ENCODE peak calls at places on chromosomes 7 and 10, in eight cellular contexts. P, G, U, O, R, F, Q and L are unnamed samples. For H3K9me3, the result is how much of the 10 kb centered on the place peaks cover.

GRCh38 chr7:86469680-86470295 is 173.9 kb upstream of the GRM3 start:
- DNase-seq in F (peak), R (peak), G (peak), U (peak), Q (peak), O (no peak), P (no peak), L (no peak)

GRCh38 chr7:2774935-2775334 is 69.2 kb downstream of the GNA12 start:
- DNase-seq in F (no peak), G (no peak), O (no peak), P (no peak), U (no peak), R (no peak), Q (no peak), L (no peak)

GRCh38 chr10:68517188-68517587 is 10.1 kb downstream of the SLC25A16 start:
- DNase-seq in F (no peak), U (no peak), R (no peak), P (no peak), G (no peak), Q (no peak), O (no peak), L (no peak)

GRCh38 chr7:130896898-130897514 is 163.0 kb upstream of the KLF14 start:
- DNase-seq in P (peak), U (no peak), Q (peak), O (peak), F (peak), R (peak), G (peak), L (peak)

GRCh38 chr7:2856388-2857169 is 12.5 kb upstream of the GNA12 start:
- DNase-seq in R (peak), F (no peak), G (no peak), U (no peak), O (no peak), Q (no peak), P (no peak), L (no peak)

GRCh38 chr7:110669410-110669809 is 421.5 kb upstream of the LRRN3 start:
- DNase-seq in F (no peak), Q (no peak), G (no peak), U (no peak), R (no peak), O (no peak), P (no peak), L (no peak)

GRCh38 chr7:41886906-41887311 is 184.0 kb upstream of the INHBA start:
- DNase-seq in R (no peak), U (peak), P (no peak), O (no peak), Q (no peak), G (peak), F (no peak), L (no peak)

GRCh38 chr10:75532253-75532924 is 101.0 kb downstream of the LRMDA start:
- DNase-seq in F (no peak), R (no peak), P (no peak), G (no peak), O (no peak), U (no peak), Q (no peak), L (no peak)

GRCh38 chr7:22666732-22667131 is 60.3 kb upstream of the IL6 start:
- DNase-seq in U (no peak), F (no peak), O (no peak), G (peak), P (no peak), R (no peak), Q (no peak), L (no peak)

GRCh38 chr7:16711730-16712129 is 41.8 kb upstream of the TSPAN13 start:
- DNase-seq in G (no peak), Q (no peak), F (no peak), U (no peak), P (no peak), R (no peak), O (no peak), L (no peak)

GRCh38 chr7:39838326-39838725 is 111.7 kb upstream of the CDK13 start:
- DNase-seq in U (no peak), F (no peak), R (no peak), P (no peak), O (no peak), G (no peak), Q (no peak), L (no peak)

GRCh38 chr10:102186128-102186527 is 33.9 kb downstream of the NOLC1 start:
- DNase-seq in R (no peak), Q (no peak), O (no peak), P (no peak), G (peak), F (no peak), U (no peak), L (no peak)

GRCh38 chr7:134907639-134908038 is 78.7 kb upstream of the AGBL3 start:
- DNase-seq in Q (no peak), G (no peak), U (no peak), R (no peak), F (no peak), O (no peak), P (no peak), L (no peak)

GRCh38 chr7:43763183-43763582 is 4.7 kb downstream of the BLVRA start:
- DNase-seq in G (no peak), R (peak), U (no peak), P (no peak), F (peak), Q (no peak), O (no peak), L (no peak)

GRCh38 chr10:108911814-108912541 is 1011.3 kb downstream of the XPNPEP1 start:
- DNase-seq in F (peak), O (peak), P (peak), Q (no peak), R (no peak), U (no peak), G (peak), L (peak)

GRCh38 chr7:4612939-4613841 is 68.9 kb upstream of the FOXK1 start:
- DNase-seq in G (peak), F (peak), P (no peak), U (peak), R (no peak), Q (peak), O (no peak), L (no peak)

GRCh38 chr7:91892099-91892788 is 11.7 kb upstream of the MTERF1 start:
- DNase-seq in R (no peak), P (no peak), G (no peak), F (peak), O (no peak), U (no peak), Q (no peak), L (no peak)

GRCh38 chr10:26869528-26869927 is 8.8 kb upstream of the ABI1 start:
- DNase-seq in U (no peak), R (no peak), F (no peak), O (no peak), P (no peak), G (no peak), Q (no peak), L (no peak)

GRCh38 chr7:152579070-152579469 is 96.9 kb downstream of the XRCC2 start:
- DNase-seq in Q (no peak), P (peak), U (no peak), G (no peak), R (no peak), O (no peak), F (no peak), L (no peak)

GRCh38 chr7:12769464-12769863 is 82.0 kb downstream of the ARL4A start:
- DNase-seq in G (no peak), P (no peak), R (no peak), F (no peak), O (no peak), U (no peak), Q (no peak), L (no peak)

GRCh38 chr10:103542764-103543616 is 49.5 kb downstream of the NEURL1 start:
- DNase-seq in P (no peak), Q (peak), R (peak), F (peak), G (peak), U (no peak), O (no peak), L (peak)

GRCh38 chr7:37445064-37445723 is 3.5 kb downstream of the ELMO1 start:
- DNase-seq in P (no peak), O (no peak), U (no peak), Q (peak), F (no peak), R (no peak), G (no peak), L (no peak)

GRCh38 chr10:8059191-8059936 is 4.9 kb downstream of the GATA3 start:
- DNase-seq in U (no peak), F (peak), Q (peak), R (no peak), G (no peak), O (no peak), P (no peak), L (no peak)

GRCh38 chr7:30406664-30407425 is 71.7 kb downstream of the NOD1 start:
- DNase-seq in Q (no peak), P (no peak), G (no peak), F (no peak), O (no peak), U (no peak), R (peak), L (no peak)

GRCh38 chr10:70169661-70170364 is 501 bp downstream of the SAR1A start:
- DNase-seq in Q (no peak), O (no peak), U (no peak), R (no peak), G (peak), F (peak), P (peak), L (no peak)

GRCh38 chr7:117458977-117459583 is 20.7 kb upstream of the CFTR start:
- DNase-seq in P (no peak), U (no peak), F (peak), Q (no peak), G (peak), R (peak), O (no peak), L (no peak)

GRCh38 chr7:2084781-2085505 is 147.8 kb downstream of the MAD1L1 start:
- DNase-seq in F (no peak), G (no peak), P (no peak), Q (peak), R (no peak), O (peak), U (no peak), L (no peak)

GRCh38 chr10:9825491-9826018 is 1192.1 kb upstream of the CELF2 start:
- DNase-seq in G (no peak), Q (no peak), R (peak), F (no peak), O (no peak), U (no peak), P (no peak), L (no peak)

GRCh38 chr10:69321037-69321715 is 42.9 kb downstream of the HK1 start:
- DNase-seq in F (no peak), P (no peak), Q (no peak), G (no peak), O (no peak), R (no peak), U (no peak), L (no peak)

GRCh38 chr7:6375346-6376101 is 72.2 kb downstream of the DAGLB start:
- DNase-seq in R (no peak), F (peak), P (no peak), G (peak), U (no peak), Q (peak), O (no peak), L (peak)

GRCh38 chr10:2908851-2909630 is 158.3 kb upstream of the PFKP start:
- DNase-seq in Q (peak), F (no peak), U (no peak), O (no peak), R (no peak), G (no peak), P (no peak), L (no peak)

GRCh38 chr10:63788152-63788821 is 267.1 kb downstream of the REEP3 start:
- DNase-seq in F (no peak), R (no peak), U (no peak), P (no peak), Q (no peak), G (no peak), O (no peak), L (no peak)

GRCh38 chr7:113100091-113100723 is 13.6 kb upstream of the GPR85 start:
- DNase-seq in R (peak), O (no peak), P (peak), U (no peak), G (peak), Q (no peak), F (no peak), L (no peak)

GRCh38 chr7:151999337-152000090 is 26.0 kb upstream of the GALNT11 start:
- DNase-seq in F (no peak), G (no peak), P (no peak), R (no peak), Q (no peak), U (no peak), O (no peak), L (no peak)

GRCh38 chr10:132438091-132439024 is 41.4 kb downstream of the PWWP2B start:
- DNase-seq in U (no peak), G (no peak), F (no peak), O (peak), Q (no peak), P (no peak), R (no peak), L (no peak)

GRCh38 chr7:128217972-128218652 is 23.0 kb upstream of the LEP start:
- DNase-seq in O (no peak), U (no peak), G (peak), R (no peak), F (no peak), P (no peak), Q (no peak), L (no peak)

GRCh38 chr10:103548581-103549348 is 55.3 kb downstream of the NEURL1 start:
- DNase-seq in F (no peak), P (peak), O (no peak), R (no peak), Q (no peak), U (no peak), G (no peak), L (peak)

GRCh38 chr10:114686013-114686412 is 27.9 kb upstream of the ABLIM1 start:
- DNase-seq in F (no peak), Q (no peak), G (no peak), U (no peak), R (no peak), O (no peak), P (no peak), L (no peak)
- H3K4me3 ChIP-seq in F (no peak), Q (no peak), G (no peak), U (no peak), R (no peak), O (no peak), P (no peak), L (no peak)

GRCh38 chr7:157898802-157899201 is 562.0 kb downstream of the DNAJB6 start:
- DNase-seq in O (no peak), P (no peak), R (no peak), Q (no peak), F (no peak), G (no peak), U (no peak), L (no peak)
- H3K9me3 ChIP-seq in O (under half), P (under half), R (under half), Q (under half), F (under half), G (under half), U (under half), L (under half)

DNA sequence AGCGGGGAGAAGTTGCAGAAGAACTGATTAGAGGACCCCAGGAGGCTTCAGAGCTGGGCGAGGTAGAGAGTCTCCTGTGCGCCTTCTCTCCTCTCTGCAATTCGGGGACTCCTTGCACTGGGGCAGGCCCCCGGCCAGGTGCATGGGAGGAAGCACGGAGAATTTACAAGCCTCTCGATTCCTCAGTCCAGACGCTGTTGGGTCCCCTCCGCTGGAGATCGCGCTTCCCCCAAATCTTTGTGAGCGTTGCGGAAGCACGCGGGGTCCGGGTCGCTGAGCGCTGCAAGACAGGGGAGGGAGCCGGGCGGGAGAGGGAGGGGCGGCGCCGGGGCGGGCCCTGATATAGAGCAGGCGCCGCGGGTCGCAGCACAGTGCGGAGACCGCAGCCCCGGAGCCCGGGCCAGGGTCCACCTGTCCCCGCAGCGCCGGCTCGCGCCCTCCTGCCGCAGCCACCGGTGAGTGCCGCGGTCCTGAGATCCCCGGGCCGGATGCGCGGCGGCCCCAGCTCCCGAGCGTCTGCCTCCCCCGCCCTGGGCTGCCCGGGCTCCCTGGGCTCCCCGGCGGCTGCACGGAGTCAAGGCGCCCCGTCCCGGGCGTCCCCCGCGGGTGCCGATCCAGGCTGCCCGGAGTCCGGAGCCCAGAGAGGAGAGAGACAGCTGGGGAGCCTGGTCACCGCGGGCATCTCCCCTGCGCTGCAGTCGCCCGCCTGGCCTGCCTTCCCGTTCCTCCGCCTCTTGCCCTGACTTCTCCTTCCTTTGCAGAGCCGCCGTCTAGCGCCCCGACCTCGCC is at the start of gene PLAU:
- DNase-seq in Q (peak), P (peak), G (peak), U (no peak), R (peak), F (peak), O (peak), L (peak)
- H3K4me3 ChIP-seq in Q (peak), P (peak), G (peak), U (peak), R (peak), F (peak), O (peak), L (peak)

DNA sequence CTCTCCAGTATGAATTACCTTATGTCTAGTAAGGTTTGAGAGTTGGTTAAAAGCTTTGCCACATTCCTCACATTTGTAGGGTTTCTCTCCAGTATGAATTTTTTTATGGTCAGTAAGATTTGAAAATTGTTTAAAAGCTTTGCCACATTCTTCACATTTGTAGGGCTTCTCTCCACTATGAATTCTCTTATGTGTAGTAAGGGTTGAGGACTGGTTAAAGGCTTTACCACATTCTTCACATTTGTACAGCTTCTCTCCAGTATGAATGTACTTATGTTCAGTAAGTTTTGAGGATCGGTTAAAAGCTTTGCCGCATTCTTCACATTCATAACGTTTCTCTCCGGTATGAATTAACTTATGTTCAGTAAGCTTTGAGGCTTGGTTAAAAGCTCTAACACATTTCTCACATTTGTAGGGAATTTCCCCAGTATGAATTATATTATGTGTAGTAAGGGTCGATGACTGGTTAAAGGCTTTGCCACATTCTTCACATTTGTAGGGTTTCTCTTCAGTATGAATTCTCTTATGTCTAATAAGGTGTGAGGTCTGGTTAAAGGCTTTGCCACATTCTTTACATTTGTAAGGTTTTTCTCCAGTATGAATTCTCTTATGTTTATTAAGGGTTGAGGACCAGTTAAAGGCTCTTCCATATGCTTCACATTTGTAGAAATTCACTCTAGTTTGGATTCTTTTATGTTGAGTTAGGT is 12.2 kb downstream of the ZNF117 start:
- DNase-seq in P (no peak), R (no peak), F (no peak), U (no peak), O (no peak), Q (no peak), G (no peak), L (no peak)
- H3K9me3 ChIP-seq in P (under half), R (under half), F (half or more), U (half or more), O (half or more), Q (under half), G (half or more), L (under half)

GRCh38 chr10:91908358-91909177 is 718 bp downstream of the FGFBP3 start:
- DNase-seq in P (peak), O (peak), R (peak), U (peak), Q (peak), F (peak), G (peak), L (peak)
- H3K4me3 ChIP-seq in P (peak), O (peak), R (peak), U (peak), Q (peak), F (peak), G (peak), L (peak)

GRCh38 chr7:99199226-99199625 is 8.7 kb downstream of the KPNA7 start:
- DNase-seq in P (no peak), F (no peak), U (no peak), O (no peak), G (no peak), R (no peak), Q (no peak), L (no peak)
- H3K9me3 ChIP-seq in P (under half), F (under half), U (under half), O (under half), G (under half), R (under half), Q (under half), L (under half)

DNA sequence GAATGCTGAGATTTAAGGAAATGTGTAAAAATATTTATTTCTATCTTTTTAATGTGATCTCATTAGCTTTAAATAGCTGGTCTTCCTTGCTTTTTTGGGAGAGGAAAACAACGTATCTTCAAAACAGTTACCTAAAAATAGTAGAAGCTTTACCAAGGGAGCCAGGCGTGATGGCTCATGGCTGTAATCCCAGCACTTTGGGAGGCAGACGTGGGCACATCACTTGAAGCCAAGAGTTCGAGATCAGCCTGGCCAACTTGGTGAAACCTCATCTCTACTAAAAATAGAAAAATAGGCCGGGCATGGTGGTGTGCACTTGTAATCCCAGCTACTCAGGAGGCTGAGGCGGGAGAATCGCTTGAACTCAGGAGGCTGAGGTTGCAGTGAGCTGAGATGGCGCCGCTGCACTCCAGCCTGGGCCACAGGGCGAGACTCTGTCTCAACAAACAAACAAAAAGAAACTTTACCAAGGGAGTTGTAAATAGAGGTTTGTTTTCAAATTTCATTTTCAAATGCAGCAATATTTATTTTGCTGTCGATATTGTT is 48.4 kb upstream of the ITGB1 start:
- DNase-seq in O (peak), U (no peak), R (no peak), G (no peak), Q (no peak), F (no peak), P (no peak), L (no peak)
- H3K4me3 ChIP-seq in O (no peak), U (no peak), R (no peak), G (no peak), Q (no peak), F (no peak), P (no peak), L (no peak)